ENCODE peak calls at places on chromosomes 13 and 19, in eight cellular contexts. L is tibial artery; F is CD8-positive, alpha-beta memory T cell; J is GM23248; O is suprapubic skin; A is right lobe of liver; W is adrenal gland; M is lower lobe of right lung. K is an unnamed sample. For H3K9me3, the result is how much of the 10 kb centered on the place peaks cover.

GRCh38 chr19:3239367-3239766 is 14.9 kb downstream of the CELF5 start:
- DNase-seq in L (no peak), F (no peak), J (no peak), O (no peak), A (no peak), W (no peak), M (no peak), K (no peak)

GRCh38 chr19:13834308-13834790 is 39.1 kb downstream of the ZSWIM4 start:
- DNase-seq in L (no peak), F (no peak), J (peak), O (no peak), A (no peak), W (no peak), M (no peak), K (no peak)

GRCh38 chr13:44407891-44408290 is 34.3 kb downstream of the SERP2 start:
- DNase-seq in L (no peak), F (no peak), J (no peak), O (no peak), A (no peak), W (no peak), M (no peak), K (no peak)

GRCh38 chr13:43783820-43784219 is 3.0 kb downstream of the ENOX1 start:
- DNase-seq in L (no peak), F (no peak), J (peak), O (no peak), A (no peak), W (no peak), M (no peak), K (peak)

GRCh38 chr13:50509771-50510441 is 333.6 kb downstream of the DLEU7 start:
- DNase-seq in L (no peak), F (no peak), J (peak), O (no peak), A (no peak), W (no peak), M (no peak), K (no peak)

GRCh38 chr19:40006273-40006691 is 9.4 kb downstream of the ZNF546 start:
- DNase-seq in L (no peak), F (no peak), J (peak), O (no peak), A (no peak), W (no peak), M (no peak), K (no peak)

GRCh38 chr13:91740811-91741210 is 342.4 kb downstream of the GPC5 start:
- DNase-seq in L (no peak), F (no peak), J (no peak), O (no peak), A (no peak), W (no peak), M (no peak), K (no peak)

GRCh38 chr13:24630851-24631341 is 49.3 kb upstream of the ATP12A start:
- DNase-seq in L (no peak), F (no peak), J (peak), O (peak), A (no peak), W (peak), M (no peak), K (no peak)

GRCh38 chr19:1774999-1775772 is 21.9 kb downstream of the ONECUT3 start:
- DNase-seq in L (no peak), F (no peak), J (peak), O (no peak), A (no peak), W (no peak), M (no peak), K (no peak)

GRCh38 chr19:33883869-33884519 is 87.3 kb downstream of the KCTD15 start:
- DNase-seq in L (no peak), F (no peak), J (no peak), O (no peak), A (peak), W (peak), M (no peak), K (no peak)

GRCh38 chr19:10612515-10613119 is 12.7 kb upstream of the SLC44A2 start:
- DNase-seq in L (peak), F (no peak), J (peak), O (peak), A (no peak), W (peak), M (peak), K (no peak)

GRCh38 chr13:89097994-89098393 is 1426.8 kb downstream of the SLITRK5 start:
- DNase-seq in L (no peak), F (no peak), J (no peak), O (no peak), A (no peak), W (no peak), M (no peak), K (no peak)

GRCh38 chr19:7161292-7161691 is 91.8 kb downstream of the ZNF557 start:
- DNase-seq in L (no peak), F (no peak), J (no peak), O (no peak), A (no peak), W (peak), M (no peak), K (no peak)

GRCh38 chr19:12346896-12347295 is 13.5 kb upstream of the ZNF563 start:
- DNase-seq in L (no peak), F (no peak), J (no peak), O (no peak), A (no peak), W (no peak), M (no peak), K (peak)

GRCh38 chr19:6218497-6219146 is 61.2 kb downstream of the MLLT1 start:
- DNase-seq in L (peak), F (peak), J (peak), O (peak), A (peak), W (peak), M (peak), K (peak)

GRCh38 chr19:4295972-4296771 is 6.0 kb downstream of the TMIGD2 start:
- DNase-seq in L (no peak), F (no peak), J (no peak), O (no peak), A (no peak), W (no peak), M (no peak), K (no peak)

GRCh38 chr19:13300421-13301030 is 150.3 kb downstream of the IER2 start:
- DNase-seq in L (no peak), F (no peak), J (no peak), O (no peak), A (no peak), W (no peak), M (no peak), K (no peak)

DNA sequence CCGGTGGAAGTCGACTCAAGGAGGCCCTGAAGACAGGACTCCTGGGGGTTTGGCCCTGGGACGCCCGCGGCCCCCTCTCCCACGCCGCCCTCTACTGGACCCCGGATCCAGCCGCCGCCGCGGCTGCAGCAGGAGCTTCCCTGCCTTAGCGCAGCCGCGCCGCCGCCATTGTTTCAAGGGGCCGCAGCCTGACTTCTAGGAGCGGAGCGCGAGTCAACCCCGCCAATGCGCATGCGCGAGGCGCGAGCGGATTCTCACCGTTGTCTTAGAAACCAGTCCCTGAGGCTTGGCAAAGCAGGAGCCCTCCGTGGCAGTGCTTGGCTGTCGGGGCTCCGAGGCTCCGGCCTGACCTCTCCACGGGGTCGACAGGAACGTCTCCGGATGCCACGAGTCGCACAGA is 19.1 kb upstream of the ZNF420 start:
- DNase-seq in L (no peak), F (no peak), J (no peak), O (no peak), A (no peak), W (no peak), M (no peak), K (no peak)
- H3K9me3 ChIP-seq in L (half or more), F (under half), J (under half), O (under half), A (under half), W (under half), M (half or more), K (under half)

GRCh38 chr13:105159794-105160193 is 1375.7 kb downstream of the EFNB2 start:
- DNase-seq in L (no peak), F (no peak), J (no peak), O (no peak), A (no peak), W (no peak), M (no peak), K (no peak)
- H3K9me3 ChIP-seq in L (under half), F (under half), J (under half), O (under half), A (under half), W (under half), M (under half), K (under half)

GRCh38 chr13:19169991-19170390 is 11.6 kb downstream of the TUBA3C start:
- DNase-seq in L (no peak), F (no peak), J (no peak), O (no peak), A (no peak), W (no peak), M (no peak), K (no peak)

GRCh38 chr13:19169496-19169895 is 12.1 kb downstream of the TUBA3C start:
- DNase-seq in L (no peak), F (no peak), J (no peak), O (no peak), A (no peak), W (no peak), M (no peak), K (no peak)

GRCh38 chr13:19172007-19172646 is 9.5 kb downstream of the TUBA3C start:
- DNase-seq in L (no peak), F (no peak), J (no peak), O (no peak), A (no peak), W (no peak), M (no peak), K (no peak)

GRCh38 chr13:19172647-19173030 is 9.0 kb downstream of the TUBA3C start:
- DNase-seq in L (no peak), F (no peak), J (no peak), O (no peak), A (no peak), W (no peak), M (no peak), K (no peak)

GRCh38 chr13:19171563-19171962 is 10.1 kb downstream of the TUBA3C start:
- DNase-seq in L (no peak), F (no peak), J (no peak), O (no peak), A (no peak), W (no peak), M (no peak), K (no peak)
- H3K9me3 ChIP-seq in L (under half), F (under half), J (under half), O (under half), A (under half), W (under half), M (under half), K (under half)

DNA sequence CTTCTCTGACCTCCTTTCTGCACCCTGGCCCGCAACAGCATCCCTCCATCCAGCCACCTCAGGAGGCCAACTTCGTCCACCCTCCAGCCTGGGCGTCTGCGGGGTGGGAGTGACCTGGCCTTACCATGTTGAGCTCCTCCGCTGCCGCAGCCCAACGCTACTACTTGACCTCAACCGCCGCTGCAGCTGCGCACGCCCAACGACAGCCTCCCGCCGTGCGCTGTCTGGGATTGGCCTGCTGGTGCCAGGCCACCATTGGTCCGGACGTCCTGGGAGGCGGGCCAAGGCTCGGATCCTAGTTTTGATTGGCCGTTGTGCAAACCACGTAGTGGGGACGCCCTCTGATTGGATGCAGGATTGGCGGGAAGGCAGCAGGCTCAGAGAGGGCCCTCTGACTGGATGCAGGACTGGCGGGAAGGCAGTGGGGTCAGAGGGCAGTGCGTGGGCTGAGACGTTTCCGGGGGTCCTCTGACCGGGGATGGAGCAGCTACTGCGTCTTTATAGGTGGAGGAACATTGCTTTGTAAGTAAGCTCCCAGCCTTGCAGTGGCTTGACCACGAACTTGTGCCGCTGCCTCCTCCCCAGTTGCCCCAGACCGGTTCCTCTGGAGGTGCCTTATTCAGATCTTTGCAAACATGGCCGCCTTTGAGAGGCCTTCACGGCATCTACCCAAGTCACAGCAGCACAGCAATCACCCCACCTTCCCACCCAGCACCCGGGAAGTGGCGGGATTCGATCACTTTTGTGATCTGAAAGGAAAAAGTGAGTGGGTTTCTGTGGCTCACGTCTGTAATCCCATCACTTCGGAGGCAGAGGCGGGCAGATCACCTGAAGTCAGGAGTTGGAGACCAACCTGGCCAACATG is at the start of gene TUBA3C:
- DNase-seq in L (no peak), F (no peak), J (no peak), O (peak), A (no peak), W (no peak), M (no peak), K (no peak)
- H3K9me3 ChIP-seq in L (under half), F (under half), J (under half), O (under half), A (under half), W (under half), M (under half), K (under half)

GRCh38 chr13:32426981-32427851 is 714 bp downstream of the N4BP2L1 start:
- DNase-seq in L (peak), F (peak), J (peak), O (peak), A (peak), W (peak), M (peak), K (peak)

GRCh38 chr13:32429406-32429909 is 1.5 kb upstream of the N4BP2L1 start:
- DNase-seq in L (no peak), F (no peak), J (no peak), O (no peak), A (no peak), W (no peak), M (no peak), K (no peak)

GRCh38 chr13:32428581-32429072 is 697 bp upstream of the N4BP2L1 start:
- DNase-seq in L (no peak), F (no peak), J (peak), O (no peak), A (no peak), W (no peak), M (no peak), K (peak)

GRCh38 chr13:32426191-32426980 is 1.5 kb downstream of the N4BP2L1 start:
- DNase-seq in L (no peak), F (peak), J (peak), O (no peak), A (peak), W (no peak), M (no peak), K (peak)

GRCh38 chr13:32427852-32428580 is at the start of gene N4BP2L1:
- DNase-seq in L (peak), F (peak), J (peak), O (peak), A (peak), W (peak), M (peak), K (peak)
- H3K9me3 ChIP-seq in L (under half), F (under half), J (under half), O (under half), A (under half), W (under half), M (under half), K (under half)

DNA sequence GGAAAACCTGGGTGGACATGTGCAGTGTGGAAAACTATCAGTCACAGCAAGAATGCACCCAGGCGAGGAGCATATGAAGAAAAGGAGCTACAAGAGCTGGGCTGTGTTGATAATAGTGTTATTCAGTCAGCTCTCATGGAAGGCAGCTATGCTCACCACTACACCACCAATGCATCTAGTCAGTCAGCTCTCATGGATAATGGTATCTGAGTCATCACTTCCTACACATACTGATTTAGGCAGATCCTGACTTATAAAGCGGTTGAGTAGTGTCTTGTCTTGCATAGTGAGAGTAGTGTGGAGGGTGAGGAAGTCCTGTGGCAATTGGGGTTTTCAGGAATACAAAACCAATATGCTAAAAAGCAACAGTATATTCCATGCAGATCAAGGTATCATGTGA is 9.1 kb upstream of the ZNF160 start:
- DNase-seq in L (no peak), F (no peak), J (peak), O (no peak), A (no peak), W (no peak), M (no peak), K (no peak)
- H3K9me3 ChIP-seq in L (under half), F (under half), J (under half), O (under half), A (under half), W (under half), M (under half), K (under half)

GRCh38 chr19:55867101-55867500 is 30.8 kb downstream of the NLRP4 start:
- DNase-seq in L (no peak), F (no peak), J (no peak), O (no peak), A (no peak), W (no peak), M (no peak), K (no peak)

GRCh38 chr19:55870736-55871135 is 34.4 kb downstream of the NLRP4 start:
- DNase-seq in L (no peak), F (no peak), J (no peak), O (no peak), A (no peak), W (no peak), M (no peak), K (no peak)

DNA sequence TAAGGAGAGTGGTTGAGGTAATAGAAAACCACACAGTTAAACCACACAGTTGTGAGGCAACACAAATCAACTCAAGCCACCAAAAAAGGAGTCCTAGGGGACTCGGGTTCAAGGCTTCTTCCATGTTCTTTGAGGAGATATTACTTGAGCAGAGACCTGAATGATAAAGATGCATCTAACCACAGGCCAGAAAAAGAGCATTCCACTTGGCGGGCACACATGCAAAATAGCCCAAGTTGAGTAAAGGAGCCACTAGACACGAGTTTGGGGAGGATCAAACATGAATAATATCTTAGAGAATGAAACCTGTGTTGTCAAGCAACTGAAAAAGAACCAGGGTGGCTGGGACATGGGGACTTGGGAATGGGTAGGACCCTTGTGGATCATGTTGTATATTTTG is 30.2 kb downstream of the NLRP4 start:
- DNase-seq in L (no peak), F (no peak), J (no peak), O (no peak), A (no peak), W (no peak), M (no peak), K (no peak)
- H3K9me3 ChIP-seq in L (under half), F (under half), J (under half), O (under half), A (under half), W (under half), M (under half), K (under half)

K was measured in CD4-positive, CD25-positive, alpha-beta regulatory T cell.